ENCODE peak calls at places on chromosome 15, in ten cellular contexts. U, G, W, K, Q, X, C, H, A and E are unnamed samples.

GRCh38 chr15:80474224-80474619 is 70.0 kb downstream of the ARNT2 start:
- DNase-seq in U (no peak), G (no peak), W (no peak), K (no peak), Q (no peak), X (no peak), C (no peak), H (no peak), A (no peak), E (no peak)

GRCh38 chr15:76991741-76992645 is 2.9 kb upstream of the PSTPIP1 start:
- DNase-seq in U (no peak), G (no peak), W (no peak), K (no peak), Q (no peak), X (peak; percentile 3), C (no peak), H (no peak), A (no peak), E (no peak)

GRCh38 chr15:76235186-76235826 is 76.0 kb downstream of the ETFA start:
- DNase-seq in U (peak; percentile 34), G (peak; percentile 73), W (peak; percentile 67), K (no peak), Q (peak; percentile 60), X (peak; percentile 38), C (peak; percentile 19), H (peak; percentile 80), A (peak; percentile 50), E (peak; percentile 58)

GRCh38 chr15:41890050-41890690 is 3.7 kb downstream of the SPTBN5 start:
- DNase-seq in U (no peak), G (no peak), W (no peak), K (no peak), Q (no peak), X (no peak), C (no peak), H (no peak), A (no peak), E (no peak)

GRCh38 chr15:61621146-61621545 is 392.0 kb upstream of the RORA start:
- DNase-seq in U (peak; percentile 69), G (peak; percentile 43), W (peak; percentile 69), K (peak; percentile 3), Q (peak; percentile 5), X (peak; percentile 61), C (no peak), H (peak; percentile 62), A (peak; percentile 41), E (peak; percentile 1)

GRCh38 chr15:83305696-83306291 is 21.3 kb upstream of the BNC1 start:
- DNase-seq in U (peak; percentile 71), G (peak; percentile 87), W (peak; percentile 54), K (peak; percentile 81), Q (peak; percentile 41), X (no peak), C (no peak), H (no peak), A (no peak), E (no peak)

GRCh38 chr15:70854669-70854976 is 666 bp upstream of the LARP6 start:
- DNase-seq in U (no peak), G (peak; percentile 62), W (peak; percentile 26), K (no peak), Q (peak; percentile 82), X (no peak), C (no peak), H (no peak), A (no peak), E (no peak)

GRCh38 chr15:40412095-40412759 is 6.6 kb downstream of the IVD start:
- DNase-seq in U (peak; percentile 43), G (no peak), W (no peak), K (no peak), Q (no peak), X (no peak), C (no peak), H (no peak), A (no peak), E (no peak)

GRCh38 chr15:74265046-74265639 is 29.0 kb downstream of the CCDC33 start:
- DNase-seq in U (peak; percentile 79), G (peak; percentile 26), W (peak; percentile 96), K (peak; percentile 21), Q (peak; percentile 51), X (no peak), C (no peak), H (peak; percentile 61), A (no peak), E (peak; percentile 21)

GRCh38 chr15:100041380-100041779 is 300.4 kb downstream of the ADAMTS17 start:
- DNase-seq in U (no peak), G (no peak), W (no peak), K (no peak), Q (no peak), X (no peak), C (no peak), H (no peak), A (no peak), E (no peak)

GRCh38 chr15:64521201-64521600 is 60.8 kb downstream of the ZNF609 start:
- DNase-seq in U (no peak), G (no peak), W (no peak), K (no peak), Q (no peak), X (no peak), C (no peak), H (no peak), A (no peak), E (no peak)
- H4K20me1 ChIP-seq in U (peaks cover 19% of the 10 kb centered on the region), G (no peaks in the 10 kb centered on the region), W (peaks cover 74% of the 10 kb centered on the region), K (peaks cover 26% of the 10 kb centered on the region), Q (peaks cover 16% of the 10 kb centered on the region), X (peaks cover 20% of the 10 kb centered on the region), C (peaks cover 12% of the 10 kb centered on the region), H (no peaks in the 10 kb centered on the region), A (no peaks in the 10 kb centered on the region), E (peaks cover 8% of the 10 kb centered on the region)

GRCh38 chr15:29029651-29030195 is 143.9 kb downstream of the APBA2 start:
- DNase-seq in U (no peak), G (no peak), W (no peak), K (no peak), Q (no peak), X (no peak), C (no peak), H (no peak), A (no peak), E (no peak)

GRCh38 chr15:29034151-29034550 is 148.4 kb downstream of the APBA2 start:
- DNase-seq in U (no peak), G (no peak), W (no peak), K (no peak), Q (no peak), X (no peak), C (no peak), H (no peak), A (no peak), E (no peak)

GRCh38 chr15:29032776-29033175 is 147.0 kb downstream of the APBA2 start:
- DNase-seq in U (no peak), G (no peak), W (no peak), K (no peak), Q (no peak), X (no peak), C (no peak), H (no peak), A (no peak), E (no peak)

GRCh38 chr15:29031502-29032228 is 145.9 kb downstream of the APBA2 start:
- DNase-seq in U (no peak), G (no peak), W (no peak), K (no peak), Q (no peak), X (no peak), C (no peak), H (no peak), A (no peak), E (no peak)

DNA sequence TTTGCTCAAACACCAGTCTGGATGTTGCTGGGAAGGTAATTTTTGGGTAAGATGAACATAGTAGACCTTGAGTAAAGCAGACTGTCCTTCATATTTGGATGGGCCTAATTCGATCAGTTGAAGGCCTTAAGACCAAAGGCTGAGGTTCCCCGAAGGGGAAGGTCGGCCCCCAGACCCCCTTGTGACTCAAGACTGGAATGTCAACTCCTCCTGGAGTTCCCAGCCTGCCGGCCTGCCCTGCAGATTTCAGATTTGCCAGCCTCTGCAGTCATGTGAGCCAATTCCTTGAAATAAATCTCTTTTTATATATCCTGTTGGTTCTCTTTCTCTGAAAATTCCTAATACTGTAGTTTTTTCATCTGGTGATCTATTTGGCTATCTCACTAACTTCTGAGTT is 146.5 kb downstream of the APBA2 start:
- DNase-seq in U (no peak), G (no peak), W (no peak), K (no peak), Q (no peak), X (no peak), C (no peak), H (no peak), A (no peak), E (no peak)
- H3K9me2 ChIP-seq in U (no peaks in the 10 kb centered on the region), G (no peaks in the 10 kb centered on the region), W (peaks cover 3% of the 10 kb centered on the region), K (no peaks in the 10 kb centered on the region), Q (no peaks in the 10 kb centered on the region), X (no peaks in the 10 kb centered on the region), C (no peaks in the 10 kb centered on the region), H (no peaks in the 10 kb centered on the region), A (no peaks in the 10 kb centered on the region), E (no peaks in the 10 kb centered on the region)

DNA sequence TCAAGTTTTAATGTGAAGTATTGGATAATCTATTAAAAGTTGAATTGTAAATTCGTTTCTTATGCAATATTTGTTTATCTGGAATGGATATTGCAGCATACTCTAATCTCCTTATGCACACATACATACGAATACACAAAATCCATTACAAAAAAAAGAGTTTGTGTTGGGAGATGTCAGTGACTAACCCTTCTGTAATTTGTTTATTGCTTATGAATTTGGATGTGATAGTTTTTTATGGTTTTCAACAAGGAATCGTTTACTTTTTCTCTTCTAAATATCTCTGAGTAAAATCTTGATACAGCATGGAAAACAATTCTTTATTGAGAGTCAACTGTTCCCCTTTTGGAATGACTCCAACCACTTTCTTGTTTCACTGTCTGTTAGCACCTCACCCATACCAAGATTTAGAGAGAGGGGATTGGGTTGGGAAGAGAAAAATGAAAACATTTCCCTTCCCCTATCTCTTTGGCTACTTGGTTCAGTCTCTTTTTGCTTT is 9.4 kb downstream of the RAB8B start:
- DNase-seq in U (no peak), G (peak; percentile 72), W (no peak), K (no peak), Q (peak; percentile 34), X (no peak), C (no peak), H (peak; percentile 29), A (no peak), E (no peak)
- H4K20me1 ChIP-seq in U (no peaks in the 10 kb centered on the region), G (no peaks in the 10 kb centered on the region), W (no peaks in the 10 kb centered on the region), K (no peaks in the 10 kb centered on the region), Q (no peaks in the 10 kb centered on the region), X (no peaks in the 10 kb centered on the region), C (no peaks in the 10 kb centered on the region), H (peaks cover 5% of the 10 kb centered on the region), A (no peaks in the 10 kb centered on the region), E (no peaks in the 10 kb centered on the region)

DNA sequence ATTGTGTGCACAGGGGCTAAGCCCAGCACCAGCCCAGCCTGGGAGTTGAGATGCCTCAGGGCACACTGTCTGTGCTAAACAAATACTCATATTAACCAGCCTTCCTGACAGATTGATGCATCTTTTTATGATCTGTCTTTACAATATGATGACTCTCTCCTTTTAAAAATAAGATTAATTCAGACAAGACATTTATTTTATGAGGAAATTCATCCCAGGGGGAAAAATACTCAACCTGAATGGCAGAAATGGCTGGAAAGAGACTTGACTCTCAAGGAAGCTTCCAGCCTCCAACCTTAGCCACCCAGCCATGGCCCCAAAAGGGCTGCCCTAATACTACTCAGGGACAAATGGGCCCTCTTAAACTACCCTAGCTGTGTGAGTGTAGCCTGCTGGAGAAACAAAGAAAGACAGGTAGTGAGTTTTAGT is 46.9 kb downstream of the NOX5 start:
- DNase-seq in U (no peak), G (peak; percentile 72), W (peak; percentile 23), K (no peak), Q (no peak), X (peak; percentile 49), C (no peak), H (no peak), A (no peak), E (no peak)
- H3K9me2 ChIP-seq in U (no peaks in the 10 kb centered on the region), G (no peaks in the 10 kb centered on the region), W (peaks cover 1% of the 10 kb centered on the region), K (no peaks in the 10 kb centered on the region), Q (no peaks in the 10 kb centered on the region), X (no peaks in the 10 kb centered on the region), C (no peaks in the 10 kb centered on the region), H (no peaks in the 10 kb centered on the region), A (no peaks in the 10 kb centered on the region), E (no peaks in the 10 kb centered on the region)